ENCODE peak calls at places on chromosome 12, in six cellular contexts. B is IMR-90; S is upper lobe of right lung; P is Panc1; J is CD4-positive, CD25-positive, alpha-beta regulatory T cell; F is right cardiac atrium. U is an unnamed sample.

GRCh38 chr12:115163710-115164109 is 479.7 kb upstream of the TBX3 start:
- DNase-seq in F (no peak), S (no peak), J (no peak), B (no peak), P (no peak), U (no peak)

GRCh38 chr12:2291947-2292346 is 239.2 kb downstream of the CACNA1C start:
- DNase-seq in P (no peak), B (no peak), J (no peak), S (no peak), F (no peak), U (no peak)

GRCh38 chr12:78181544-78182162 is 351.0 kb downstream of the NAV3 start:
- DNase-seq in F (no peak), S (no peak), P (no peak), J (no peak), B (peak; percentile 48), U (no peak)

GRCh38 chr12:111792155-111792876 is 25.6 kb downstream of the ALDH2 start:
- DNase-seq in P (no peak), S (peak; percentile 64), J (no peak), B (peak; percentile 41), F (peak; percentile 88), U (no peak)

GRCh38 chr12:97763113-97763512 is 300.5 kb downstream of the RMST start:
- DNase-seq in F (no peak), P (no peak), B (no peak), J (no peak), S (no peak), U (no peak)

GRCh38 chr12:113667095-113667494 is 195.4 kb upstream of the LHX5 start:
- DNase-seq in F (no peak), P (no peak), B (no peak), S (no peak), J (no peak), U (no peak)

GRCh38 chr12:14756331-14757143 is 46.7 kb downstream of the WBP11 start:
- DNase-seq in S (no peak), P (no peak), B (no peak), J (no peak), F (no peak), U (no peak)

GRCh38 chr12:48940181-48940580 is 14.9 kb upstream of the FKBP11 start:
- DNase-seq in S (no peak), J (no peak), P (no peak), F (no peak), B (peak; percentile 26), U (no peak)

GRCh38 chr12:52873513-52873831 is 24.7 kb upstream of the KRT78 start:
- DNase-seq in J (no peak), F (no peak), B (no peak), S (no peak), P (no peak), U (no peak)

GRCh38 chr12:6020930-6021329 is 75.9 kb upstream of the ANO2 start:
- DNase-seq in F (no peak), B (no peak), J (no peak), S (no peak), P (no peak), U (no peak)

GRCh38 chr12:115687094-115687493 is 590.4 kb downstream of the MED13L start:
- DNase-seq in B (no peak), F (no peak), J (no peak), P (no peak), S (no peak), U (no peak)

GRCh38 chr12:11836282-11836963 is 186.9 kb downstream of the ETV6 start:
- DNase-seq in P (no peak), S (peak; percentile 75), B (no peak), F (peak; percentile 64), J (no peak), U (peak; percentile 89)

GRCh38 chr12:15590180-15590826 is 198.9 kb downstream of the EPS8 start:
- DNase-seq in P (peak; percentile 53), S (no peak), J (peak; percentile 78), B (peak; percentile 70), F (peak; percentile 60), U (peak; percentile 77)

GRCh38 chr12:103208006-103208405 is 250.5 kb downstream of the ASCL1 start:
- DNase-seq in P (no peak), B (no peak), F (no peak), S (no peak), J (no peak), U (no peak)

GRCh38 chr12:116319851-116320621 is 42.5 kb upstream of the MED13L start:
- DNase-seq in P (no peak), B (peak; percentile 96), F (no peak), S (no peak), J (peak; percentile 12), U (no peak)

GRCh38 chr12:50971946-50972345 is 19.6 kb downstream of the HIGD1C start:
- DNase-seq in B (peak; percentile 51), F (no peak), J (no peak), P (no peak), S (no peak), U (no peak)

GRCh38 chr12:122861586-122861970 is 26.3 kb downstream of the HIP1R start:
- DNase-seq in B (no peak), P (no peak), S (peak; percentile 59), J (no peak), F (peak; percentile 56), U (peak; percentile 78)

GRCh38 chr12:3130053-3130805 is 53.0 kb downstream of the TSPAN9 start:
- DNase-seq in J (no peak), F (peak; percentile 76), S (no peak), B (peak; percentile 19), P (no peak), U (no peak)

GRCh38 chr12:89082354-89082753 is 269.9 kb downstream of the DUSP6 start:
- DNase-seq in P (no peak), B (peak; percentile 48), S (no peak), J (no peak), F (no peak), U (no peak)

GRCh38 chr12:49961111-49961922 is at the start of gene AQP5:
- DNase-seq in F (peak; percentile 76), B (no peak), P (no peak), J (no peak), S (no peak), U (no peak)

GRCh38 chr12:54004063-54004840 is 4.3 kb downstream of the HOXC9 start:
- DNase-seq in F (no peak), B (no peak), P (no peak), S (no peak), J (no peak), U (no peak)

GRCh38 chr12:107223816-107224215 is 130.5 kb upstream of the CRY1 start:
- DNase-seq in J (no peak), B (peak; percentile 51), P (no peak), S (no peak), F (no peak), U (no peak)

GRCh38 chr12:102917026-102917787 is at the start of gene PAH:
- DNase-seq in S (peak; percentile 69), J (peak; percentile 27), B (no peak), P (no peak), F (peak; percentile 39), U (peak; percentile 79)

GRCh38 chr12:1917172-1918070 is 1.0 kb downstream of the CACNA2D4 start:
- DNase-seq in F (peak; percentile 43), J (no peak), P (no peak), S (no peak), B (no peak), U (peak; percentile 79)

GRCh38 chr12:122646568-122647220 is 56.5 kb downstream of the HCAR2 start:
- DNase-seq in P (no peak), J (peak; percentile 56), S (no peak), B (peak; percentile 88), F (no peak), U (no peak)

GRCh38 chr12:41264281-41264680 is 76.2 kb downstream of the PDZRN4 start:
- DNase-seq in F (no peak), P (no peak), B (no peak), S (no peak), J (no peak), U (no peak)

GRCh38 chr12:79737875-79738718 is 47.3 kb upstream of the PAWR start:
- DNase-seq in B (peak; percentile 70), S (no peak), J (peak; percentile 63), P (peak; percentile 27), F (no peak), U (no peak)

GRCh38 chr12:54331461-54331860 is 6.5 kb downstream of the COPZ1 start:
- DNase-seq in F (no peak), S (no peak), B (no peak), P (no peak), J (no peak), U (no peak)

GRCh38 chr12:100208834-100209233 is 8.2 kb downstream of the ACTR6 start:
- DNase-seq in F (no peak), B (no peak), J (no peak), P (no peak), S (no peak), U (peak; percentile 36)

GRCh38 chr12:14618990-14619389 is 51.3 kb upstream of the PLBD1 start:
- DNase-seq in S (no peak), P (no peak), F (no peak), B (peak; percentile 16), J (peak; percentile 23), U (no peak)

GRCh38 chr12:6201199-6201608 is 1.0 kb downstream of the CD9 start:
- DNase-seq in J (no peak), F (peak; percentile 66), B (no peak), S (peak; percentile 77), P (no peak), U (no peak)

GRCh38 chr12:126831115-126831514 is 1435.9 kb upstream of the TMEM132C start:
- DNase-seq in B (no peak), S (no peak), F (no peak), J (no peak), P (no peak), U (no peak)
- H3K9me3 ChIP-seq in B (peaks cover 5% of the 10 kb centered on the region), S (peaks cover 1% of the 10 kb centered on the region), F (no peaks in the 10 kb centered on the region), J (no peaks in the 10 kb centered on the region), P (no peaks in the 10 kb centered on the region), U (peaks cover 27% of the 10 kb centered on the region)

DNA sequence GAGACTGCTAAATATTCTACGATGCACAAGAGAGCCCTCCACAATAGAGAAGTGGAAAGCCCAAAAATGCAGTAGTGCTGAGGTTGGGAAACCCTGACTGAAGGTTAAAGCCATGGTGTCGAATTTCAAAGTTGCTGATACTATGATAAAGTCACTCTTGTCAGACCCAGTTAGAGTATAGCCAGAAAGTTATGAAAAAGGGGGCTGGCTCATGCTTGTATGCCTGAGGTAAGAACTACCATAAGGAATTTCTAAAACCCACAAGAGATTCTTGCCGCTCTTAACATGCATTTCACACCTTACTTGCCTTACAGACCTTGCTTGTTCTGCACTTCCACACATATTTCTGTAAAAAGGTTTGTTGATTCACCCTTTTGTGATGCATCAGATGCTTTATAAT is 184.6 kb downstream of the SLC6A15 start:
- DNase-seq in S (no peak), J (no peak), F (no peak), P (no peak), B (no peak), U (no peak)
- H3K4me3 ChIP-seq in S (no peak overlapping the region), J (no peak overlapping the region), F (no peak overlapping the region), P (no peak overlapping the region), B (no peak overlapping the region), U (no peak overlapping the region)

DNA sequence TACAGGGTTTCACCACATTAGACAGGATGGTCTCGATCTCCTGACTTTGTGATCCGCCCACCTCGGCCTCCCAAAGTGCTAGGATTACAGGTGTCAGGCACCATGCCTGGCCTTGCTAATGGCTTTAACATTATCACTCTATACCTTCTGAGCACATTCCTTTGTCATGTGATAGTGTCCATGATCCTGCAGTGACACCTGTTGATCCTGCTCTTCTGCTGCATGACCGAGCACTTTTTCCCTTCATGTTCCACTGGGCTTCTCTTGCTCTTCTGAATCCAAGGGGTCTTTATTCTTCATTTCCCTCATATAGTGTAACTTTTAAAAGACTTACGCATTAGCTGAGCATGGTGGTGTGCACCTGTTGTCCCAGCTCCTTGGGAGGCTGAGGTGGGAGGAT is 11.6 kb downstream of the ZNF268 start:
- DNase-seq in J (no peak), B (no peak), P (no peak), F (no peak), S (no peak), U (no peak)
- H3K9me3 ChIP-seq in J (peaks cover 87% of the 10 kb centered on the region), B (peaks cover 69% of the 10 kb centered on the region), P (peaks cover 57% of the 10 kb centered on the region), F (peaks cover 38% of the 10 kb centered on the region), S (peaks cover 86% of the 10 kb centered on the region), U (peaks cover 91% of the 10 kb centered on the region)

GRCh38 chr12:121133838-121134237 is 1.2 kb downstream of the P2RX7 start:
- DNase-seq in S (no peak), J (no peak), F (no peak), P (no peak), B (no peak), U (no peak)
- H3K4me3 ChIP-seq in S (peak overlapping the region; percentile 48), J (peak overlapping the region; percentile 90), F (no peak overlapping the region), P (no peak overlapping the region), B (no peak overlapping the region), U (no peak overlapping the region)

U was measured in spleen.